ENCODE peak calls at places on chromosome 2, in four cellular contexts. O is left ventricle myocardium inferior, H is aorta, I is brain microvascular endothelial cell. N is an unnamed sample.

GRCh38 chr2:28956415-28956826 is 24.7 kb upstream of the TOGARAM2 start:
- DNase-seq in H (no peak), O (no peak), I (peak), N (no peak)

GRCh38 chr2:98607741-98608117 is 583 bp downstream of the COA5 start:
- DNase-seq in H (no peak), O (no peak), I (no peak), N (no peak)

GRCh38 chr2:143428700-143429099 is 299.5 kb downstream of the ARHGAP15 start:
- DNase-seq in O (no peak), I (peak), H (no peak), N (no peak)

GRCh38 chr2:221293949-221294736 is 278.0 kb downstream of the EPHA4 start:
- DNase-seq in H (no peak), O (no peak), I (no peak), N (no peak)

GRCh38 chr2:146540271-146540932 is 1304.4 kb upstream of the ACVR2A start:
- DNase-seq in H (no peak), O (no peak), I (no peak), N (no peak)

GRCh38 chr2:237149425-237149824 is 63.7 kb downstream of the COPS8 start:
- DNase-seq in H (no peak), I (no peak), O (no peak), N (no peak)

GRCh38 chr2:45028276-45028675 is 19.0 kb upstream of the SIX2 start:
- DNase-seq in O (no peak), H (no peak), I (peak), N (no peak)

GRCh38 chr2:202038471-202039277 is 5.0 kb downstream of the FZD7 start:
- DNase-seq in O (peak), H (no peak), I (peak), N (no peak)

GRCh38 chr2:84849271-84849952 is 31.5 kb downstream of the TRABD2A start:
- DNase-seq in I (no peak), O (no peak), H (no peak), N (peak)

GRCh38 chr2:109663721-109664120 is 49.6 kb downstream of the SOWAHC start:
- DNase-seq in O (peak), I (peak), H (peak), N (peak)

GRCh38 chr2:173997779-173998178 is 32.6 kb upstream of the SP3 start:
- DNase-seq in H (no peak), O (no peak), I (no peak), N (no peak)

GRCh38 chr2:9285921-9286320 is 79.3 kb downstream of the ASAP2 start:
- DNase-seq in O (no peak), H (no peak), I (peak), N (no peak)

GRCh38 chr2:207130958-207131521 is 34.7 kb downstream of the KLF7 start:
- DNase-seq in I (no peak), O (no peak), H (no peak), N (no peak)

GRCh38 chr2:207131634-207132418 is 33.9 kb downstream of the KLF7 start:
- DNase-seq in I (no peak), O (no peak), H (no peak), N (no peak)

GRCh38 chr2:207133862-207134519 is 31.8 kb downstream of the KLF7 start:
- DNase-seq in H (peak), O (peak), I (peak), N (peak)

GRCh38 chr2:207135340-207135739 is 30.4 kb downstream of the KLF7 start:
- DNase-seq in H (no peak), O (no peak), I (no peak), N (no peak)

GRCh38 chr2:207133493-207133861 is 32.3 kb downstream of the KLF7 start:
- DNase-seq in I (no peak), O (no peak), H (no peak), N (no peak)
- H3K4me3 ChIP-seq in I (no peak), O (peak), H (peak), N (no peak)

GRCh38 chr2:6676776-6677175 is 188.9 kb downstream of the CMPK2 start:
- DNase-seq in O (no peak), I (no peak), H (no peak), N (no peak)
- H3K4me3 ChIP-seq in O (no peak), I (no peak), H (no peak), N (no peak)

GRCh38 chr2:177241771-177242135 is 22.8 kb downstream of the NFE2L2 start:
- DNase-seq in H (no peak), I (no peak), O (no peak), N (no peak)
- H3K4me3 ChIP-seq in H (peak), I (no peak), O (peak), N (no peak)

DNA sequence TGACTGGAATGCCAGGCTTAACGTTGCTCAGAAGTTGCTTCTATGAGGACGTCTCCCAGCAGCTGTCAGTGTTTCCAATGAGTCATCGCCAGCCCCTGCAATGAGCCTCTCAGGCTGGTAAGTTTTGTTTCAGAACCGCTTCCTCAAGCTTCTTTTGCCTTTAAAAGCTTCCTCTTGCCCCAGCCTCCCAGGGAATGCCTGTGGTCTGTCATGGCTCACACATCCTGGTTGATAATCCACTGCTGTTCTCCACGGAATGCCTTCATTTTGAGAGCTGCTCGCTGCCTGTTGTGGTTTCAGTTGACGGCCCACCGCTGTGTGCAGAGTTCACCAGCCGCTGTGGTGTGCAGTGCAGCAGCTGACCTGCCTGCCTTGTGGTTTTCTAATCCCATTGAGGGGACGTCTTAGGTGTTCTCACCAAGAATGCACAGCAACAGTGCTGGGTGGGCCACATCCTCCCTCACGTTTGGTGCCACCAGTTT is 96.4 kb downstream of the RTP5 start:
- DNase-seq in O (no peak), I (peak), H (peak), N (peak)
- H3K4me3 ChIP-seq in O (peak), I (no peak), H (no peak), N (peak)